ENCODE peak calls at places on chromosomes 13 and 19, in nine cellular contexts. W is left ventricle myocardium inferior; J is HT1080; K is heart right ventricle; G is CD4-positive, alpha-beta T cell; U is EL; I is kidney tubule cell; F is activated CD4-positive, alpha-beta T cell treated with anti-CD3 and anti-CD28 coated beads for 48 hours; Z is NCI-H1092 treated with DMSO at 0.1 percent for 48 hours. H is an unnamed sample.

GRCh38 chr19:18322318-18322758 is 538 bp downstream of the LSM4 start:
- DNase-seq in W (peak), J (peak), K (peak), G (no peak), U (peak), I (peak), F (peak), Z (peak), H (no peak)

GRCh38 chr13:74158606-74159352 is 24.6 kb upstream of the KLF12 start:
- DNase-seq in W (no peak), J (no peak), K (no peak), G (no peak), U (no peak), I (no peak), F (no peak), Z (no peak), H (no peak)

GRCh38 chr13:65597839-65598818 is 1632.0 kb downstream of the PCDH9 start:
- DNase-seq in W (no peak), J (no peak), K (no peak), G (no peak), U (peak), I (no peak), F (no peak), Z (no peak), H (no peak)

GRCh38 chr13:107351305-107351704 is 783.4 kb upstream of the ARGLU1 start:
- DNase-seq in W (no peak), J (no peak), K (no peak), G (no peak), U (no peak), I (no peak), F (no peak), Z (no peak), H (peak)

GRCh38 chr13:90498096-90498495 is 849.4 kb upstream of the MIR17HG start:
- DNase-seq in W (no peak), J (no peak), K (no peak), G (no peak), U (no peak), I (no peak), F (no peak), Z (no peak), H (no peak)

GRCh38 chr19:1355974-1356865 is 27.5 kb upstream of the NDUFS7 start:
- DNase-seq in W (no peak), J (no peak), K (no peak), G (no peak), U (peak), I (no peak), F (no peak), Z (peak), H (no peak)

GRCh38 chr19:15379996-15380647 is 535 bp upstream of the AKAP8 start:
- DNase-seq in W (peak), J (peak), K (peak), G (no peak), U (peak), I (peak), F (peak), Z (peak), H (peak)

GRCh38 chr13:113835461-113836274 is 28.2 kb downstream of the GAS6 start:
- DNase-seq in W (peak), J (no peak), K (no peak), G (no peak), U (peak), I (peak), F (no peak), Z (peak), H (no peak)

GRCh38 chr19:12801466-12802266 is at the start of the genes PRDX2 and THSD8:
- DNase-seq in W (peak), J (no peak), K (peak), G (peak), U (peak), I (peak), F (peak), Z (peak), H (peak)

GRCh38 chr19:41000310-41000737 is 9.2 kb downstream of the CYP2B6 start:
- DNase-seq in W (no peak), J (peak), K (no peak), G (no peak), U (no peak), I (peak), F (peak), Z (no peak), H (peak)

GRCh38 chr13:33610471-33611015 is 207.4 kb upstream of the RFC3 start:
- DNase-seq in W (peak), J (no peak), K (peak), G (peak), U (no peak), I (peak), F (peak), Z (peak), H (no peak)

GRCh38 chr19:48770734-48771472 is 15.6 kb downstream of the FGF21 start:
- DNase-seq in W (no peak), J (no peak), K (no peak), G (no peak), U (no peak), I (no peak), F (no peak), Z (no peak), H (no peak)

GRCh38 chr13:35475131-35475959 is 1.1 kb downstream of the MAB21L1 start:
- DNase-seq in W (no peak), J (no peak), K (peak), G (no peak), U (peak), I (peak), F (peak), Z (no peak), H (peak)

GRCh38 chr13:67383358-67383757 is 153.2 kb upstream of the PCDH9 start:
- DNase-seq in W (no peak), J (peak), K (no peak), G (no peak), U (no peak), I (no peak), F (no peak), Z (peak), H (no peak)

GRCh38 chr13:100773429-100773828 is 98.8 kb upstream of the TMTC4 start:
- DNase-seq in W (no peak), J (no peak), K (no peak), G (no peak), U (no peak), I (no peak), F (no peak), Z (no peak), H (no peak)

GRCh38 chr19:39752795-39753194 is 15.0 kb upstream of the CLC start:
- DNase-seq in W (no peak), J (no peak), K (no peak), G (no peak), U (no peak), I (no peak), F (no peak), Z (no peak), H (no peak)